ENCODE peak calls at places on chromosomes 1 and 21, in five cellular contexts. One of them, this sample, is unnamed.
A peak's percentile ranks its signal among the peaks of the same experiment; 100 is the strongest.

GRCh38 chr1:66300986-66301451 is 232.9 kb upstream of the SGIP1 start:
- DNase-seq in MM.1S: peak; percentile 82
- DNase-seq in naive thymus-derived CD4-positive, alpha-beta T cell: peak; percentile 32
- DNase-seq in CD8-positive, alpha-beta T cell: no peak
- DNase-seq in AG04450: no peak
- DNase-seq in this sample: no peak

GRCh38 chr1:6037338-6037762 is 8.3 kb upstream of the KCNAB2 start:
- DNase-seq in MM.1S: no peak
- DNase-seq in naive thymus-derived CD4-positive, alpha-beta T cell: no peak
- DNase-seq in CD8-positive, alpha-beta T cell: no peak
- DNase-seq in AG04450: no peak
- DNase-seq in this sample: no peak

GRCh38 chr1:198291036-198291435 is 134.2 kb downstream of the NEK7 start:
- DNase-seq in MM.1S: no peak
- DNase-seq in naive thymus-derived CD4-positive, alpha-beta T cell: no peak
- DNase-seq in CD8-positive, alpha-beta T cell: no peak
- DNase-seq in AG04450: no peak
- DNase-seq in this sample: no peak

GRCh38 chr1:22048351-22049192 is 3.9 kb upstream of the CDC42 start:
- DNase-seq in MM.1S: no peak
- DNase-seq in naive thymus-derived CD4-positive, alpha-beta T cell: no peak
- DNase-seq in CD8-positive, alpha-beta T cell: no peak
- DNase-seq in AG04450: no peak
- DNase-seq in this sample: no peak

GRCh38 chr1:235980976-235981375 is 83.9 kb downstream of the NID1 start:
- DNase-seq in MM.1S: no peak
- DNase-seq in naive thymus-derived CD4-positive, alpha-beta T cell: no peak
- DNase-seq in CD8-positive, alpha-beta T cell: no peak
- DNase-seq in AG04450: no peak
- DNase-seq in this sample: no peak

GRCh38 chr1:54965624-54966340 is 14.6 kb upstream of the TMEM61 start:
- DNase-seq in MM.1S: peak; percentile 34
- DNase-seq in naive thymus-derived CD4-positive, alpha-beta T cell: no peak
- DNase-seq in CD8-positive, alpha-beta T cell: no peak
- DNase-seq in AG04450: no peak
- DNase-seq in this sample: peak; percentile 74

GRCh38 chr1:156664949-156665411 is 12.2 kb downstream of the NES start:
- DNase-seq in MM.1S: peak; percentile 59
- DNase-seq in naive thymus-derived CD4-positive, alpha-beta T cell: no peak
- DNase-seq in CD8-positive, alpha-beta T cell: no peak
- DNase-seq in AG04450: no peak
- DNase-seq in this sample: peak; percentile 36

GRCh38 chr1:59143824-59144223 is 153.1 kb upstream of the FGGY start:
- DNase-seq in MM.1S: no peak
- DNase-seq in naive thymus-derived CD4-positive, alpha-beta T cell: no peak
- DNase-seq in CD8-positive, alpha-beta T cell: no peak
- DNase-seq in AG04450: no peak
- DNase-seq in this sample: no peak

GRCh38 chr1:234844479-234845031 is 234.6 kb upstream of the IRF2BP2 start:
- DNase-seq in MM.1S: peak; percentile 61
- DNase-seq in naive thymus-derived CD4-positive, alpha-beta T cell: peak; percentile 28
- DNase-seq in CD8-positive, alpha-beta T cell: no peak
- DNase-seq in AG04450: no peak
- DNase-seq in this sample: no peak

GRCh38 chr21:45430521-45431501 is 25.8 kb downstream of the COL18A1 start:
- DNase-seq in MM.1S: no peak
- DNase-seq in naive thymus-derived CD4-positive, alpha-beta T cell: no peak
- DNase-seq in CD8-positive, alpha-beta T cell: no peak
- DNase-seq in AG04450: peak; percentile 15
- DNase-seq in this sample: no peak

GRCh38 chr1:44263191-44263944 is 50.1 kb downstream of the DMAP1 start:
- DNase-seq in MM.1S: no peak
- DNase-seq in naive thymus-derived CD4-positive, alpha-beta T cell: no peak
- DNase-seq in CD8-positive, alpha-beta T cell: no peak
- DNase-seq in AG04450: no peak
- DNase-seq in this sample: no peak

GRCh38 chr1:39409055-39409816 is 82.2 kb upstream of the BMP8A start:
- DNase-seq in MM.1S: peak; percentile 26
- DNase-seq in naive thymus-derived CD4-positive, alpha-beta T cell: no peak
- DNase-seq in CD8-positive, alpha-beta T cell: peak; percentile 63
- DNase-seq in AG04450: no peak
- DNase-seq in this sample: peak; percentile 61

GRCh38 chr1:67347688-67348472 is 40.2 kb downstream of the IL12RB2 start:
- DNase-seq in MM.1S: no peak
- DNase-seq in naive thymus-derived CD4-positive, alpha-beta T cell: no peak
- DNase-seq in CD8-positive, alpha-beta T cell: no peak
- DNase-seq in AG04450: no peak
- DNase-seq in this sample: no peak

GRCh38 chr1:25168193-25169071 is 63.9 kb downstream of the SYF2 start:
- DNase-seq in MM.1S: no peak
- DNase-seq in naive thymus-derived CD4-positive, alpha-beta T cell: no peak
- DNase-seq in CD8-positive, alpha-beta T cell: no peak
- DNase-seq in AG04450: no peak
- DNase-seq in this sample: peak; percentile 62
- H3K4me3 ChIP-seq in MM.1S: no peak overlapping the region
- H3K4me3 ChIP-seq in naive thymus-derived CD4-positive, alpha-beta T cell: no peak overlapping the region
- H3K4me3 ChIP-seq in CD8-positive, alpha-beta T cell: no peak overlapping the region
- H3K4me3 ChIP-seq in AG04450: no peak overlapping the region
- H3K4me3 ChIP-seq in this sample: no peak overlapping the region

GRCh38 chr1:47460040-47460439 is 22.2 kb downstream of the FOXD2 start:
- DNase-seq in MM.1S: no peak
- DNase-seq in naive thymus-derived CD4-positive, alpha-beta T cell: no peak
- DNase-seq in CD8-positive, alpha-beta T cell: no peak
- DNase-seq in AG04450: no peak
- DNase-seq in this sample: no peak

GRCh38 chr1:47459263-47459788 is 21.5 kb downstream of the FOXD2 start:
- DNase-seq in MM.1S: no peak
- DNase-seq in naive thymus-derived CD4-positive, alpha-beta T cell: no peak
- DNase-seq in CD8-positive, alpha-beta T cell: no peak
- DNase-seq in AG04450: no peak
- DNase-seq in this sample: no peak

GRCh38 chr1:47465605-47466004 is 27.8 kb downstream of the FOXD2 start:
- DNase-seq in MM.1S: no peak
- DNase-seq in naive thymus-derived CD4-positive, alpha-beta T cell: no peak
- DNase-seq in CD8-positive, alpha-beta T cell: no peak
- DNase-seq in AG04450: no peak
- DNase-seq in this sample: no peak

GRCh38 chr1:47456250-47456649 is 18.4 kb downstream of the FOXD2 start:
- DNase-seq in MM.1S: no peak
- DNase-seq in naive thymus-derived CD4-positive, alpha-beta T cell: no peak
- DNase-seq in CD8-positive, alpha-beta T cell: no peak
- DNase-seq in AG04450: no peak
- DNase-seq in this sample: no peak

GRCh38 chr1:47460456-47460855 is 22.6 kb downstream of the FOXD2 start:
- DNase-seq in MM.1S: peak; percentile 33
- DNase-seq in naive thymus-derived CD4-positive, alpha-beta T cell: no peak
- DNase-seq in CD8-positive, alpha-beta T cell: no peak
- DNase-seq in AG04450: no peak
- DNase-seq in this sample: no peak
- H3K27me3 ChIP-seq in MM.1S: no peaks in the 10 kb centered on the region
- H3K27me3 ChIP-seq in naive thymus-derived CD4-positive, alpha-beta T cell: no peaks in the 10 kb centered on the region
- H3K27me3 ChIP-seq in CD8-positive, alpha-beta T cell: peaks cover 6% of the 10 kb centered on the region
- H3K27me3 ChIP-seq in AG04450: peaks cover 5% of the 10 kb centered on the region
- H3K27me3 ChIP-seq in this sample: no peaks in the 10 kb centered on the region

DNA sequence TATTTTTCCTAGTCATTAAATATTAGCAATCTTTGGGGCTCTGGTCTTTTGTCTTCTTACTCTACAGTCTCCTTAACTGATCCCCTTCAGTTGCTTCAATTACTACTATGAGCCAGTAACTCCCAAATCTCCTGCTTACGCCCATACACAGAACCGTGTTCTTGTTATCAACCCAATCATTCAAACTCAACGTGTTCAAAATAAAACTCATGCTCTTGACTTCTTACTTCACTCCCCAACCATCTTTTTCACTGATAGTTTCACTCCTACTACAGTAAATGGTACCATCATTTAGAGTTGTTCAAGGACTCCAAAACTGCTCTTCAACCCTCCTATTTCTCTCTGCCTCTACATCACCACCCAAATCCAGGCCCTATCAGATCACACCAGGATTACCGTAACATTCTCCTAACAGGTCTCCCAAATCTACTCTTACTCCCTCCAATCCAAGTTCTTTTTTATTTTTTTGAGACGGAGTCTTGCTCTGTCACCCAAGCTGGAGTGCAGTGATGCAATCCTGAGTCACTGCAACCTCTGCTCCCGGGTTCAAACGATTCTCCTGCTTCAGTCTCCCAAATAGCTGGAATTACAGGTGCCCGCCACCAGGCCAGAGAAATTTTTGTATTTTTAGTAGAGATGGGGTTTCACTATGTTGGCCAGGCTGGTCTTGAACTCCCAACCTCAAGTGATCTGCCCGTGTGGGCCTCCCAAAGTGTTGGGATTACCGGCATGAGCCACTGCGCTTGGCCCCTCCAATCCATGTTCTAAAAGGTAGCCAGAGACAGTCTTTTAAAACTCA is 3.0 kb downstream of the YARS1 start:
- DNase-seq in MM.1S: no peak
- DNase-seq in naive thymus-derived CD4-positive, alpha-beta T cell: no peak
- DNase-seq in CD8-positive, alpha-beta T cell: no peak
- DNase-seq in AG04450: no peak
- DNase-seq in this sample: no peak
- H3K4me3 ChIP-seq in MM.1S: no peak overlapping the region
- H3K4me3 ChIP-seq in naive thymus-derived CD4-positive, alpha-beta T cell: no peak overlapping the region
- H3K4me3 ChIP-seq in CD8-positive, alpha-beta T cell: no peak overlapping the region
- H3K4me3 ChIP-seq in AG04450: no peak overlapping the region
- H3K4me3 ChIP-seq in this sample: no peak overlapping the region

GRCh38 chr1:155124503-155125463 is 2.9 kb upstream of the EFNA1 start:
- DNase-seq in MM.1S: no peak
- DNase-seq in naive thymus-derived CD4-positive, alpha-beta T cell: no peak
- DNase-seq in CD8-positive, alpha-beta T cell: no peak
- DNase-seq in AG04450: no peak
- DNase-seq in this sample: no peak
- H3K27me3 ChIP-seq in MM.1S: peaks cover 99% of the 10 kb centered on the region
- H3K27me3 ChIP-seq in naive thymus-derived CD4-positive, alpha-beta T cell: peaks cover 5% of the 10 kb centered on the region
- H3K27me3 ChIP-seq in CD8-positive, alpha-beta T cell: no peaks in the 10 kb centered on the region
- H3K27me3 ChIP-seq in AG04450: peaks cover 57% of the 10 kb centered on the region
- H3K27me3 ChIP-seq in this sample: no peaks in the 10 kb centered on the region

GRCh38 chr1:159473335-159473734 is 33.8 kb downstream of the OR10J1 start:
- DNase-seq in MM.1S: no peak
- DNase-seq in naive thymus-derived CD4-positive, alpha-beta T cell: no peak
- DNase-seq in CD8-positive, alpha-beta T cell: no peak
- DNase-seq in AG04450: no peak
- DNase-seq in this sample: no peak
- H3K4me3 ChIP-seq in MM.1S: no peak overlapping the region
- H3K4me3 ChIP-seq in naive thymus-derived CD4-positive, alpha-beta T cell: no peak overlapping the region
- H3K4me3 ChIP-seq in CD8-positive, alpha-beta T cell: no peak overlapping the region
- H3K4me3 ChIP-seq in AG04450: no peak overlapping the region
- H3K4me3 ChIP-seq in this sample: no peak overlapping the region

GRCh38 chr1:169618367-169618766 is 11.6 kb downstream of the SELP start:
- DNase-seq in MM.1S: no peak
- DNase-seq in naive thymus-derived CD4-positive, alpha-beta T cell: no peak
- DNase-seq in CD8-positive, alpha-beta T cell: no peak
- DNase-seq in AG04450: no peak
- DNase-seq in this sample: no peak

GRCh38 chr1:169624122-169624521 is 5.8 kb downstream of the SELP start:
- DNase-seq in MM.1S: no peak
- DNase-seq in naive thymus-derived CD4-positive, alpha-beta T cell: no peak
- DNase-seq in CD8-positive, alpha-beta T cell: no peak
- DNase-seq in AG04450: no peak
- DNase-seq in this sample: no peak

GRCh38 chr1:169624887-169625286 is 5.0 kb downstream of the SELP start:
- DNase-seq in MM.1S: no peak
- DNase-seq in naive thymus-derived CD4-positive, alpha-beta T cell: no peak
- DNase-seq in CD8-positive, alpha-beta T cell: no peak
- DNase-seq in AG04450: no peak
- DNase-seq in this sample: no peak

GRCh38 chr1:169623132-169623926 is 6.6 kb downstream of the SELP start:
- DNase-seq in MM.1S: no peak
- DNase-seq in naive thymus-derived CD4-positive, alpha-beta T cell: no peak
- DNase-seq in CD8-positive, alpha-beta T cell: no peak
- DNase-seq in AG04450: no peak
- DNase-seq in this sample: no peak

DNA sequence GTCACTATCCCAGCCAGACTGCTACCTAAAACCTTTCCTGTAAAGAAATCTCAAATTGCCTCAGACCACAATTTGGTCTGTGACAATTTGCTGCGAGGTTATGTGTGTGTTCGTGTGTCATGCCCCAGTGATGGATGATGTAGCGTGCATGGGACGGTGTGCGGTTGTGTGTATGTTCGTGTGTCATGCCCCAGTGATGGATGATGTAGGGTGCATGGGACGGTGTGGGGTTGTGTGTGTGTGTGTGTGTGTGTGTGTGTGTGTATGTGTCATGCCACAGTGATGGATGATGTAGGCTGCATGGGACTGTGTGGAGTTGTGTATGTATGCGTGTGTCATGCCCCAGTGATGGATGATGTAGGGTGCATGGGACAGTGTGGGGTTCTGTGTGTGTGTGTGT is 9.4 kb downstream of the SELP start:
- DNase-seq in MM.1S: no peak
- DNase-seq in naive thymus-derived CD4-positive, alpha-beta T cell: no peak
- DNase-seq in CD8-positive, alpha-beta T cell: no peak
- DNase-seq in AG04450: no peak
- DNase-seq in this sample: no peak
- H3K27me3 ChIP-seq in MM.1S: no peaks in the 10 kb centered on the region
- H3K27me3 ChIP-seq in naive thymus-derived CD4-positive, alpha-beta T cell: no peaks in the 10 kb centered on the region
- H3K27me3 ChIP-seq in CD8-positive, alpha-beta T cell: no peaks in the 10 kb centered on the region
- H3K27me3 ChIP-seq in AG04450: no peaks in the 10 kb centered on the region
- H3K27me3 ChIP-seq in this sample: no peaks in the 10 kb centered on the region

GRCh38 chr1:232316864-232317263 is 313.1 kb downstream of the SIPA1L2 start:
- DNase-seq in MM.1S: no peak
- DNase-seq in naive thymus-derived CD4-positive, alpha-beta T cell: no peak
- DNase-seq in CD8-positive, alpha-beta T cell: no peak
- DNase-seq in AG04450: no peak
- DNase-seq in this sample: no peak
- H3K4me3 ChIP-seq in MM.1S: no peak overlapping the region
- H3K4me3 ChIP-seq in naive thymus-derived CD4-positive, alpha-beta T cell: no peak overlapping the region
- H3K4me3 ChIP-seq in CD8-positive, alpha-beta T cell: no peak overlapping the region
- H3K4me3 ChIP-seq in AG04450: no peak overlapping the region
- H3K4me3 ChIP-seq in this sample: no peak overlapping the region

GRCh38 chr1:239388578-239388977 is 2.2 kb downstream of the CHRM3 start:
- DNase-seq in MM.1S: no peak
- DNase-seq in naive thymus-derived CD4-positive, alpha-beta T cell: no peak
- DNase-seq in CD8-positive, alpha-beta T cell: no peak
- DNase-seq in AG04450: no peak
- DNase-seq in this sample: no peak
- H3K27me3 ChIP-seq in MM.1S: no peaks in the 10 kb centered on the region
- H3K27me3 ChIP-seq in naive thymus-derived CD4-positive, alpha-beta T cell: peaks cover 3% of the 10 kb centered on the region
- H3K27me3 ChIP-seq in CD8-positive, alpha-beta T cell: peaks cover 7% of the 10 kb centered on the region
- H3K27me3 ChIP-seq in AG04450: no peaks in the 10 kb centered on the region
- H3K27me3 ChIP-seq in this sample: no peaks in the 10 kb centered on the region